ENCODE peak calls at places on chromosomes 7 and 10, in eight cellular contexts. O is HS-27A, U is activated T-helper 1 cell treated with Interleukin-2 at 50 U/mL for 16 hours, K is EH, E is left cardiac atrium, G is left ventricle myocardium superior, A is T follicular helper cell, D is germinal center. V is an unnamed sample.

GRCh38 chr7:42161723-42162122 is 75.3 kb downstream of the GLI3 start:
- DNase-seq in O (no peak), K (no peak), D (no peak), E (no peak), U (no peak), G (no peak), A (no peak), V (no peak)

GRCh38 chr7:151657173-151657572 is 137.5 kb upstream of the RHEB start:
- DNase-seq in D (no peak), O (no peak), U (no peak), K (no peak), A (no peak), G (no peak), E (no peak), V (no peak)

GRCh38 chr7:80134536-80135305 is at the start of gene GNAI1:
- DNase-seq in U (no peak), K (peak), E (peak), D (peak), G (peak), A (no peak), O (no peak), V (peak)

GRCh38 chr10:133400624-133401424 is 6.9 kb downstream of the MTG1 start:
- DNase-seq in D (no peak), E (no peak), U (no peak), O (no peak), G (no peak), A (no peak), K (no peak), V (no peak)

GRCh38 chr10:86970152-86970886 is 2.0 kb downstream of the ADIRF start:
- DNase-seq in U (no peak), O (no peak), A (no peak), D (peak), K (peak), E (peak), G (peak), V (peak)

GRCh38 chr7:31975546-31975945 is 94.7 kb downstream of the PDE1C start:
- DNase-seq in E (no peak), G (no peak), O (no peak), D (no peak), U (no peak), K (no peak), A (no peak), V (no peak)

GRCh38 chr7:41006591-41006990 is 696.3 kb downstream of the INHBA start:
- DNase-seq in O (no peak), E (no peak), U (no peak), D (no peak), A (no peak), G (no peak), K (peak), V (peak)

GRCh38 chr10:131082991-131083465 is 228.5 kb downstream of the TCERG1L start:
- DNase-seq in G (no peak), A (no peak), K (no peak), U (no peak), D (no peak), O (no peak), E (no peak), V (no peak)

GRCh38 chr10:69449841-69450240 is 1.4 kb upstream of the TSPAN15 start:
- DNase-seq in O (no peak), G (no peak), E (peak), K (peak), D (peak), A (peak), U (no peak), V (peak)

GRCh38 chr7:112292162-112292561 is 85.7 kb downstream of the ZNF277 start:
- DNase-seq in A (no peak), K (no peak), E (no peak), D (no peak), U (no peak), O (no peak), G (no peak), V (no peak)

GRCh38 chr7:77687100-77687746 is 9.0 kb upstream of the RSBN1L start:
- DNase-seq in O (no peak), E (no peak), D (no peak), G (no peak), A (no peak), U (no peak), K (peak), V (no peak)

V was measured in astrocyte of the spinal cord.